ENCODE peak calls at places on chromosomes 5 and 9, in eight cellular contexts. N is stomach; Y is activated CD4-positive, alpha-beta T cell treated with anti-CD3 and anti-CD28 coated beads for 4 hours; W is brain pericyte; M is dorsolateral prefrontal cortex; J is tibial artery; L is M059J; O is mucosa of descending colon. Q is an unnamed sample.

GRCh38 chr5:179287071-179287470 is 58.2 kb downstream of the ADAMTS2 start:
- DNase-seq in L (no peak), M (no peak), N (no peak), Y (no peak), J (peak; percentile 76), O (peak; percentile 5), W (no peak), Q (no peak)

GRCh38 chr5:87210076-87210475 is 57.6 kb upstream of the RASA1 start:
- DNase-seq in L (no peak), Y (no peak), N (no peak), M (no peak), O (no peak), W (no peak), J (no peak), Q (peak; percentile 65)

GRCh38 chr5:41827792-41828191 is 42.4 kb downstream of the OXCT1 start:
- DNase-seq in O (no peak), J (no peak), L (no peak), W (no peak), N (no peak), M (no peak), Y (no peak), Q (no peak)

GRCh38 chr5:2904399-2904798 is 152.9 kb upstream of the IRX2 start:
- DNase-seq in J (peak; percentile 21), O (no peak), Y (no peak), L (no peak), W (no peak), N (no peak), M (no peak), Q (no peak)

GRCh38 chr5:141934099-141934844 is 10.6 kb downstream of the DELE1 start:
- DNase-seq in M (no peak), O (peak; percentile 64), N (peak; percentile 61), J (peak; percentile 86), L (no peak), Y (no peak), W (no peak), Q (peak; percentile 14)

GRCh38 chr5:42655982-42656660 is 100.5 kb upstream of the CCDC152 start:
- DNase-seq in M (no peak), J (no peak), W (no peak), N (no peak), L (no peak), Y (no peak), O (no peak), Q (no peak)

GRCh38 chr5:142104491-142104890 is 4.1 kb upstream of the NDFIP1 start:
- DNase-seq in W (no peak), O (no peak), N (no peak), M (no peak), L (no peak), Y (no peak), J (no peak), Q (no peak)

GRCh38 chr9:122036988-122037387 is 56.1 kb downstream of the TTLL11 start:
- DNase-seq in L (peak; percentile 69), W (no peak), Y (no peak), O (no peak), M (no peak), J (no peak), N (no peak), Q (peak; percentile 68)

GRCh38 chr5:178365501-178366440 is 133.2 kb upstream of the PHYKPL start:
- DNase-seq in Y (no peak), J (no peak), O (peak; percentile 9), M (no peak), N (no peak), W (no peak), L (no peak), Q (no peak)

GRCh38 chr5:51471642-51472041 is 88.4 kb downstream of the ISL1 start:
- DNase-seq in L (no peak), O (no peak), N (no peak), Y (no peak), M (no peak), J (no peak), W (no peak), Q (no peak)

GRCh38 chr9:25716220-25716872 is 38.1 kb upstream of the TUSC1 start:
- DNase-seq in W (peak; percentile 15), L (peak; percentile 85), Y (no peak), J (no peak), O (peak; percentile 29), N (peak; percentile 55), M (no peak), Q (peak; percentile 74)

Q was measured in IMR-90.